ENCODE peak calls at places on chromosome 6, in four cellular contexts. Y is dorsolateral prefrontal cortex, K is breast epithelium, P is GM23338. V is an unnamed sample.

GRCh38 chr6:112031956-112032355 is 21.9 kb upstream of the CCN6 start:
- DNase-seq in Y (no peak), P (no peak), K (no peak), V (no peak)

GRCh38 chr6:162940426-162940825 is 212.7 kb downstream of the PACRG start:
- DNase-seq in K (no peak), P (no peak), Y (no peak), V (no peak)

GRCh38 chr6:137430954-137431353 is 63.2 kb downstream of the OLIG3 start:
- DNase-seq in K (no peak), Y (no peak), P (no peak), V (no peak)

GRCh38 chr6:41434803-41435470 is 99.5 kb downstream of the NCR2 start:
- DNase-seq in K (no peak), Y (no peak), P (no peak), V (no peak)

GRCh38 chr6:44004625-44005506 is 122.4 kb downstream of the MRPL14 start:
- DNase-seq in Y (peak), K (no peak), P (no peak), V (no peak)

GRCh38 chr6:106702451-106703110 is 73.2 kb downstream of the QRSL1 start:
- DNase-seq in K (no peak), Y (no peak), P (no peak), V (no peak)

GRCh38 chr6:153484056-153484455 is 353.0 kb upstream of the RGS17 start:
- DNase-seq in Y (no peak), K (no peak), P (no peak), V (no peak)

GRCh38 chr6:126148853-126149252 is 162.5 kb downstream of the TRMT11 start:
- DNase-seq in K (no peak), P (no peak), Y (no peak), V (no peak)

GRCh38 chr6:169950558-169950957 is 199.1 kb downstream of the ERMARD start:
- DNase-seq in K (no peak), Y (no peak), P (no peak), V (no peak)

GRCh38 chr6:166318227-166318626 is 10.0 kb upstream of the PRR18 start:
- DNase-seq in Y (no peak), P (no peak), K (no peak), V (no peak)

GRCh38 chr6:75526502-75527127 is 33.0 kb upstream of the FILIP1 start:
- DNase-seq in K (peak), Y (no peak), P (peak), V (peak)

GRCh38 chr6:124466949-124467348 is 495.3 kb upstream of the RNF217 start:
- DNase-seq in K (no peak), Y (no peak), P (no peak), V (no peak)

GRCh38 chr6:72084992-72085569 is 198.7 kb downstream of the RIMS1 start:
- DNase-seq in P (peak), K (no peak), Y (no peak), V (no peak)

GRCh38 chr6:87172292-87172691 is 16.9 kb downstream of the ZNF292 start:
- DNase-seq in K (no peak), P (peak), Y (no peak), V (no peak)

GRCh38 chr6:147222160-147222838 is 18.1 kb downstream of the STXBP5 start:
- DNase-seq in Y (no peak), P (peak), K (no peak), V (no peak)

GRCh38 chr6:8434727-8435092 is 635 bp downstream of the SLC35B3 start:
- DNase-seq in Y (no peak), P (no peak), K (no peak), V (no peak)

GRCh38 chr6:64383277-64383676 is 747.7 kb downstream of the PHF3 start:
- DNase-seq in P (no peak), Y (no peak), K (no peak), V (no peak)

GRCh38 chr6:56624728-56625069 is 18.0 kb downstream of the DST start:
- DNase-seq in K (no peak), Y (no peak), P (no peak), V (no peak)

GRCh38 chr6:148325316-148326068 is 17.1 kb upstream of the SASH1 start:
- DNase-seq in K (no peak), Y (no peak), P (no peak), V (no peak)

GRCh38 chr6:129494586-129494985 is 215.4 kb downstream of the ARHGAP18 start:
- DNase-seq in K (no peak), P (no peak), Y (no peak), V (no peak)

GRCh38 chr6:3356824-3357420 is 98.2 kb downstream of the PSMG4 start:
- DNase-seq in Y (no peak), K (no peak), P (no peak), V (no peak)

GRCh38 chr6:14660767-14661166 is 543.2 kb downstream of the CD83 start:
- DNase-seq in K (no peak), P (no peak), Y (no peak), V (no peak)

GRCh38 chr6:105616521-105616920 is 213.6 kb upstream of the PREP start:
- DNase-seq in K (no peak), P (no peak), Y (no peak), V (no peak)

GRCh38 chr6:70668499-70668812 is 773 bp downstream of the SMAP1 start:
- DNase-seq in Y (no peak), P (no peak), K (no peak), V (no peak)

GRCh38 chr6:35092362-35093117 is 48.6 kb downstream of the TCP11 start:
- DNase-seq in K (no peak), Y (no peak), P (no peak), V (peak)

GRCh38 chr6:593907-594212 is 63.0 kb downstream of the HUS1B start:
- DNase-seq in P (peak), K (no peak), Y (no peak), V (no peak)

GRCh38 chr6:68572525-68572924 is 62.6 kb upstream of the ADGRB3 start:
- DNase-seq in K (no peak), P (peak), Y (no peak), V (no peak)

GRCh38 chr6:169319561-169319960 is 65.9 kb upstream of the THBS2 start:
- DNase-seq in P (no peak), K (no peak), Y (no peak), V (no peak)

GRCh38 chr6:155495011-155495768 is 39.6 kb upstream of the NOX3 start:
- DNase-seq in Y (no peak), P (peak), K (no peak), V (peak)

GRCh38 chr6:139376054-139376355 is 1.6 kb upstream of the CITED2 start:
- DNase-seq in K (no peak), Y (no peak), P (no peak), V (no peak)

GRCh38 chr6:147285087-147285855 is 81.1 kb downstream of the STXBP5 start:
- DNase-seq in K (no peak), Y (no peak), P (peak), V (peak)

GRCh38 chr6:36169023-36170007 is 27.2 kb upstream of the BRPF3 start:
- DNase-seq in K (no peak), P (no peak), Y (no peak), V (no peak)

GRCh38 chr6:110364364-110364763 is 6.2 kb upstream of the METTL24 start:
- DNase-seq in Y (no peak), P (no peak), K (no peak), V (peak)

GRCh38 chr6:137115653-137116052 is 57.8 kb downstream of the IL22RA2 start:
- DNase-seq in K (no peak), Y (no peak), P (no peak), V (no peak)

GRCh38 chr6:133697666-133698065 is 191.2 kb upstream of the TCF21 start:
- DNase-seq in K (no peak), Y (no peak), P (no peak), V (no peak)

DNA sequence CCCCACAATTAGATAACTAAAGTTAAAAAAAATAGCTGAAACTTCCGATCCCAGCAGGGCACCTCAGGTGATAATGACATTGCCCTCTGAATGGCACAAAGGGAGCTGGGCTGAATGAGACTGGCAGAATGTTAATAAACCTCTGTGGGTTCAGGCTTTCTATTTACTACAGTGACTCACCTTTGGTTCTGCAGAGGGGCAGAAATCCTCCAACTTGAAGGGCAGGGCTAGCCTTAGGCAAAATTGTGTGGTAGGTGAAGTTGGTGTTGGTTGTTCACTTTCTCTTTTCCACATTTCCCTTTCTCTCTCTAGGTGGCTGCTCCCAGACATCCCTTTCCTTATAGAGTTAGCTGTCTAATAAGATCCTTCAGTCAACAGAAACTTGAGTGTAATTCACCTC is 625.2 kb downstream of the EPM2A start:
- DNase-seq in P (no peak), Y (no peak), K (peak), V (no peak)
- H3K27ac ChIP-seq in P (no peak), Y (no peak), K (no peak), V (no peak)

GRCh38 chr6:24431045-24431451 is 28.3 kb downstream of the MRS2 start:
- DNase-seq in Y (no peak), K (no peak), P (peak), V (peak)

GRCh38 chr6:24428615-24429014 is 25.9 kb downstream of the MRS2 start:
- DNase-seq in K (no peak), P (no peak), Y (no peak), V (no peak)

GRCh38 chr6:24430086-24430485 is 27.4 kb downstream of the MRS2 start:
- DNase-seq in P (no peak), Y (no peak), K (no peak), V (no peak)

GRCh38 chr6:24425091-24425490 is 22.4 kb downstream of the MRS2 start:
- DNase-seq in P (no peak), K (no peak), Y (no peak), V (no peak)

GRCh38 chr6:24426729-24427446 is 24.2 kb downstream of the MRS2 start:
- DNase-seq in K (no peak), P (no peak), Y (no peak), V (no peak)
- H3K27ac ChIP-seq in K (no peak), P (peak), Y (no peak), V (no peak)

GRCh38 chr6:32169211-32169610 is 4.8 kb downstream of the EGFL8 start:
- DNase-seq in P (no peak), K (no peak), Y (no peak), V (no peak)
- H3K27ac ChIP-seq in P (no peak), K (peak), Y (peak), V (no peak)

GRCh38 chr6:39276379-39276995 is 37.7 kb downstream of the KCNK17 start:
- DNase-seq in K (no peak), P (no peak), Y (no peak), V (no peak)
- H3K27ac ChIP-seq in K (no peak), P (no peak), Y (no peak), V (no peak)